ENCODE peak calls at places on chromosome X, in seven cellular contexts. C is transverse colon, P is A549, W is uterus, T is tibial nerve, O is IMR-90, A is stomach. D is an unnamed sample.

GRCh38 chrX:69144854-69145253 is 20.4 kb downstream of the PJA1 start:
- DNase-seq in C (no peak), P (no peak), W (no peak), T (no peak), O (no peak), A (no peak), D (no peak)

GRCh38 chrX:38811515-38812239 is 10.4 kb downstream of the MID1IP1 start:
- DNase-seq in C (no peak), P (no peak), W (no peak), T (no peak), O (no peak), A (no peak), D (no peak)

GRCh38 chrX:116204947-116205346 is 34.4 kb downstream of the AGTR2 start:
- DNase-seq in C (no peak), P (peak; percentile 0), W (no peak), T (no peak), O (no peak), A (no peak), D (no peak)

GRCh38 chrX:28590394-28590793 is 3.1 kb downstream of the IL1RAPL1 start:
- DNase-seq in C (no peak), P (no peak), W (no peak), T (no peak), O (peak; percentile 32), A (no peak), D (no peak)

GRCh38 chrX:100409316-100410082 is 574 bp downstream of the PCDH19 start:
- DNase-seq in C (no peak), P (no peak), W (no peak), T (no peak), O (no peak), A (no peak), D (no peak)

GRCh38 chrX:70176938-70177533 is at the start of gene DGAT2L6:
- DNase-seq in C (no peak), P (no peak), W (no peak), T (no peak), O (no peak), A (no peak), D (no peak)

GRCh38 chrX:46838482-46838857 is 1.6 kb downstream of the RP2 start:
- DNase-seq in C (no peak), P (no peak), W (no peak), T (no peak), O (peak; percentile 24), A (no peak), D (no peak)

GRCh38 chrX:47218280-47218919 is at the start of gene CDK16:
- DNase-seq in C (peak; percentile 86), P (peak; percentile 82), W (peak; percentile 82), T (peak; percentile 42), O (peak; percentile 84), A (peak; percentile 79), D (peak; percentile 52)

GRCh38 chrX:97009391-97009790 is 125.7 kb downstream of the RPA4 start:
- DNase-seq in C (no peak), P (no peak), W (no peak), T (no peak), O (no peak), A (no peak), D (no peak)

GRCh38 chrX:122500556-122500955 is 683.5 kb upstream of the GRIA3 start:
- DNase-seq in C (no peak), P (no peak), W (no peak), T (no peak), O (no peak), A (no peak), D (no peak)

GRCh38 chrX:12890467-12890866 is 16.0 kb upstream of the TLR8 start:
- DNase-seq in C (no peak), P (no peak), W (no peak), T (no peak), O (no peak), A (no peak), D (no peak)
- TF ChIP-seq POLR2A in C (no peak), P (no peak), W (no peak), T (no peak), O (no peak), A (no peak), D (no peak)

DNA sequence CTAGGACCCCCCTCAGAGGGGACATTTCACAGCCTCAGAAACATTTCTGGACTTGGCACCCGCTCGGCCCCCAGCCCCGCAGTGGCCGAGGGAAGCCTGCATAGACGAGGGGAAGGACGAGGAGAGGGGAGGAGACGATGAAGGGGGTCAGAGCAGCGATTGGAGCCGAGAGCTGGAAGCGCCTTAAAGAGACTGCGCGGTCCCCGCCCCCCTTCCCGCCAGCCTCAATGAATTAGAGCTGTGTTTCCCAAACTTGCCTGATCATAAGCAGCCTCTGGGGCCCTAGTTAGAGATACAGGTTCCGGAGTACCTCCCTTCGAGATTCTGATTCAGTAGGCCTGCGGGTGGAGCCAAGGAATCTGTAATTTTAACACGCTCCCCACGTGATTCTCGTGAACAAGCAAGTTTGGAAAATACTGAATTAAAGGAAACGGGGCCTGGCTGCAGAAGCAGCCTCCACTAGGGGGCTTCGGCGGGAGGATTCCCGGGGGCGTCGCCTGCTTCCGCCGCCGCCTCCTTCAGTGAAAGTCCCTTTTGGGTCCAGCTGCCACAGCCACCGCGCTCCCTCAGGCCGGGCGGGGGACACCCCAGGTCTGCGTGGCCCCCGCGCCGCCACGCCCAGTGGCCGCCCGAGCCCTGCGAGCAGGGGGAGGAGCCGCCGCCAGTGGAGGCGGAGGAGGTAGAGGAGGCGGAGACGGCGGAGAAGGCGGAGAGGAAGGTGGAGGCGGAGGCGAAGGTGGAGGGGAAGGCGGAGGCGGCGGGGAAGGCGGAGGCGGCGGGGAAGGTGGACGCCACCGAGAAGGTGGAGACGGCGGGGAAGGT is at the start of gene USP27X:
- DNase-seq in C (peak; percentile 81), P (peak; percentile 40), W (peak; percentile 84), T (peak; percentile 63), O (peak; percentile 81), A (peak; percentile 81), D (peak; percentile 70)
- H3K27ac ChIP-seq in C (peak within 1 kb of the TSS; percentile 78), P (peak within 1 kb of the TSS; percentile 98), W (peak within 1 kb of the TSS; percentile 83), T (peak within 1 kb of the TSS; percentile 80), O (peak within 1 kb of the TSS; percentile 64), A (peak within 1 kb of the TSS; percentile 88), D (peak within 1 kb of the TSS; percentile 79)

DNA sequence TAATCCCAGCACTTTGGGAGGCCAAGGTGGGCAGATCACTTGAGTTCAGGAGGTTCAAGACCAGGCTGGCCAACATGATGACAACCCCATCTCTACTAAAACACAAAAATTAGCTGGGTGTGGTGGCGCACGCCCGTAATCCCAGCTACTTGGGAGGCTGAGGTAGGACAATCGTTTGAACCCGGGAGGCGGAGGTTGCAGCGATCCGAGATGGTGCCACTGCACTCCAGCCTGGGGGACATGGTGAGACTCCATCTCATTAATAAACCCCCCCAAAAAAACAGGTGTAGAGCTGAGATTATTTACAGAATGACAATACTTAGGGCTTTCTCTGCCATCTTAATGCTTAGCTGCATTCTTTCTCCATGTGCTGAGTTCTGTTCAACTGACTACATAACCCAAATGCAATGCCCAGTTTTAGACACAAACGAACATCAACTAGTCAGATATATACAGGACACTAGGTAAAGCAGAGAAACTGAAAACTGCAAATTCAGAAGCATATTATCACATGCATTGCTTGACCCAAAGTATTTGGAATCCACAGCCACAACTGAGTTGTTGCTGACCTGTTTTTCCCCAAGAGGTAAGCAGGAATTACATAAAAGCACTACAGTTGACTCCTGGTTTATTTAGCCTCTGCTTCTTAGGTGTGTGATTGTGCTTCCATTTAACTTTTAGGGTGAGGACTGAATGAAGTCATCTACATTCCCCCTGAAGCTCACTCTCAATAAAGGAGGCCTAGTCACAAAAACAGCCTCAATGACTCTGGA is 12.1 kb downstream of the RBMX start:
- DNase-seq in C (no peak), P (no peak), W (no peak), T (no peak), O (no peak), A (no peak), D (no peak)
- TF ChIP-seq POLR2A in C (no peak), P (no peak), W (no peak), T (no peak), O (no peak), A (no peak), D (no peak)

DNA sequence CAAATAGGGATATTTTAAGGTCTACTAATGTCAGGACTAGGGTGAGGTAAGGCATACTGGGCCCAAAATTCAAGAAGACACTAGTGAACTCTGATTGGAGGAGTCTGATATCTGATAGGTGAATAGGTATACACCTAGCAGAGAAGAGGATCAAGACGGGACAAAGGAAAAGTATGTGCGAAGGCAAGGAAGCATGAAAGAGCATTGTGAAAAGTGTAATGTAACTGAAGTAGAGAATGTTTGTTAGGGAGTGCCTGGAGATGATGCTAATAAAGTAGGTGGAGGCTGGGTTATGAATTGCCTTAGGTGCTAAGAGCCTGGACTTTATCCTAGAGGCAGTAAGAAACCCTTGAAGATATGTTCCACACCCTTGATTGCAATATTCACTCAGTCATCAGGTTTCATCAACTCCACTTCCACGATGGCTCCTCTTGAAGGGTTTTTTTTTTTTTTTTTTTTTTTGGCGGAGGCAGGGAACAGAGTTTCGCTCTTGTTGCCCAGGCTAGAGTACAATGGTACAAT is 49.9 kb upstream of the XIAP start:
- DNase-seq in C (no peak), P (no peak), W (no peak), T (no peak), O (no peak), A (no peak), D (no peak)
- H3K27ac ChIP-seq in C (peak overlapping the region; percentile 64), P (peak overlapping the region; percentile 46), W (no peak overlapping the region), T (no peak overlapping the region), O (no peak overlapping the region), A (no peak overlapping the region), D (no peak overlapping the region)

DNA sequence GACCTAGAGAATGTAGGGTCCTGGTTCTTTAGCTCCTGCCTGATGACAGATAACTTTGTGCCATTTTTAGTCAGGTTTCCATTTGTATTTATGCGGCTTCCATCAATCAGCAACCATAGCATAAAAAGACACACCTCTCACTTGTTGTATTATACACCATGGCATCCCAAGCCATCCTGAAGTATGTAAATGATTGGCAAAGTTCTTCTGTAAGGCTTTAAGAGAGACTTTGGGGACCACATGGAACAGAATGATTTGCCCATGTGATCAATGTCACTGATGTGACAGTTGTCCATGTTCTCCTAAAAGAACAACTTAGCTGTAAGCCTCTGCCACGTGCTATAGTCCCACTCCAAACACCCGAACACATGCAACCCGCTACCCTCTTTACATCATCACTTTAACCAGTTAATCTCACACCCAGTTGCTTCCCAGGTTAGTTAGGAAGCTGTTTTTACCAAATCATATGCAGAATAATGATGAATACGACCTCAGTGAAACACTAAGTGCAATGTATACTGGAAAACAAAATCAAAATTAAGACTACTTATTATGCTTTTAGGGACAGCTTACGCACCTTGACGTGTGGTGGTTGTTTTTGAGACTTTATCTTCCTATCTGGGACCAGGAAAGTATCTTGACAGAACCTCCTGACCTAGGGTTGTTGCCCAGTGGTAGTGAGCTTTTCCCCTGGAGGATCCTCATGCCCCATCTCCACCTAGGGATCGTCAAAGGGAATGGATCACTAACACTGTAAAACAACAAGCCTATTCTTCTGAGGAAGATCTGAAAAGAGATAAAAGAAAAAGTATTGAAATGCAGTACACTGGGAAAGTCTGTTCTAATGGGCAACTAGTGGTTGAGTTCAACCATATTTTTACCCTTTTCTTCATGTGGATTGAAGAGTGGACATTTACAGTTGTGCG is 267.8 kb downstream of the CHIC1 start:
- DNase-seq in C (no peak), P (no peak), W (no peak), T (no peak), O (no peak), A (no peak), D (no peak)
- TF ChIP-seq POLR2A in C (no peak), P (no peak), W (no peak), T (no peak), O (no peak), A (no peak), D (no peak)